ENCODE peak calls at places on chromosomes 2 and 18, in four cellular contexts. One of them, this sample, is unnamed.
A peak's percentile ranks its signal among the peaks of the same experiment; 100 is the strongest.

GRCh38 chr18:12599966-12600365 is 57.9 kb downstream of the SPIRE1 start:
- DNase-seq in upper lobe of right lung: no peak
- DNase-seq in SJCRH30: no peak
- DNase-seq in iPS DF 6.9: no peak
- DNase-seq in this sample: no peak

GRCh38 chr2:159959136-159959535 is 103.3 kb downstream of the PLA2R1 start:
- DNase-seq in upper lobe of right lung: no peak
- DNase-seq in SJCRH30: no peak
- DNase-seq in iPS DF 6.9: no peak
- DNase-seq in this sample: no peak

GRCh38 chr18:8843005-8843404 is 137.6 kb downstream of the MTCL1 start:
- DNase-seq in upper lobe of right lung: no peak
- DNase-seq in SJCRH30: no peak
- DNase-seq in iPS DF 6.9: no peak
- DNase-seq in this sample: no peak

GRCh38 chr2:20661028-20661980 is 5.6 kb upstream of the GDF7 start:
- DNase-seq in upper lobe of right lung: peak; percentile 72
- DNase-seq in SJCRH30: peak; percentile 93
- DNase-seq in iPS DF 6.9: no peak
- DNase-seq in this sample: peak; percentile 80

GRCh38 chr2:227509824-227510619 is 38.1 kb downstream of the AGFG1 start:
- DNase-seq in upper lobe of right lung: no peak
- DNase-seq in SJCRH30: peak; percentile 46
- DNase-seq in iPS DF 6.9: no peak
- DNase-seq in this sample: no peak

GRCh38 chr2:139374307-139374850 is 594.2 kb upstream of the NXPH2 start:
- DNase-seq in upper lobe of right lung: no peak
- DNase-seq in SJCRH30: no peak
- DNase-seq in iPS DF 6.9: no peak
- DNase-seq in this sample: no peak

GRCh38 chr2:108562274-108562673 is 28.0 kb downstream of the LIMS1 start:
- DNase-seq in upper lobe of right lung: no peak
- DNase-seq in SJCRH30: no peak
- DNase-seq in iPS DF 6.9: no peak
- DNase-seq in this sample: no peak

GRCh38 chr2:10369269-10370255 is 66.9 kb downstream of the HPCAL1 start:
- DNase-seq in upper lobe of right lung: peak; percentile 81
- DNase-seq in SJCRH30: no peak
- DNase-seq in iPS DF 6.9: no peak
- DNase-seq in this sample: no peak

GRCh38 chr2:100814453-100814852 is 5.5 kb upstream of the NPAS2 start:
- DNase-seq in upper lobe of right lung: no peak
- DNase-seq in SJCRH30: no peak
- DNase-seq in iPS DF 6.9: no peak
- DNase-seq in this sample: no peak

GRCh38 chr18:75115514-75115913 is 93.4 kb downstream of the PTGR3 start:
- DNase-seq in upper lobe of right lung: no peak
- DNase-seq in SJCRH30: peak; percentile 24
- DNase-seq in iPS DF 6.9: no peak
- DNase-seq in this sample: no peak

GRCh38 chr2:57450170-57450569 is 596.4 kb upstream of the VRK2 start:
- DNase-seq in upper lobe of right lung: no peak
- DNase-seq in SJCRH30: no peak
- DNase-seq in iPS DF 6.9: no peak
- DNase-seq in this sample: no peak

GRCh38 chr2:112048887-112049286 is 6.2 kb upstream of the TMEM87B start:
- DNase-seq in upper lobe of right lung: no peak
- DNase-seq in SJCRH30: peak; percentile 74
- DNase-seq in iPS DF 6.9: no peak
- DNase-seq in this sample: no peak

GRCh38 chr2:64914735-64915509 is 74.3 kb upstream of the SLC1A4 start:
- DNase-seq in upper lobe of right lung: no peak
- DNase-seq in SJCRH30: no peak
- DNase-seq in iPS DF 6.9: no peak
- DNase-seq in this sample: no peak

GRCh38 chr2:69945447-69945846 is 16.0 kb downstream of the ASPRV1 start:
- DNase-seq in upper lobe of right lung: peak; percentile 74
- DNase-seq in SJCRH30: no peak
- DNase-seq in iPS DF 6.9: no peak
- DNase-seq in this sample: no peak

GRCh38 chr2:231795525-231796327 is 9.5 kb downstream of the COPS7B start:
- DNase-seq in upper lobe of right lung: no peak
- DNase-seq in SJCRH30: peak; percentile 31
- DNase-seq in iPS DF 6.9: no peak
- DNase-seq in this sample: no peak

GRCh38 chr18:79615091-79615490 is 64.5 kb upstream of the CTDP1 start:
- DNase-seq in upper lobe of right lung: peak; percentile 36
- DNase-seq in SJCRH30: no peak
- DNase-seq in iPS DF 6.9: no peak
- DNase-seq in this sample: no peak

GRCh38 chr2:114008720-114009119 is 118.8 kb downstream of the ACTR3 start:
- DNase-seq in upper lobe of right lung: no peak
- DNase-seq in SJCRH30: no peak
- DNase-seq in iPS DF 6.9: no peak
- DNase-seq in this sample: no peak

GRCh38 chr2:26840937-26841610 is 6.9 kb upstream of the DPYSL5 start:
- DNase-seq in upper lobe of right lung: no peak
- DNase-seq in SJCRH30: no peak
- DNase-seq in iPS DF 6.9: no peak
- DNase-seq in this sample: no peak

GRCh38 chr2:29390131-29390530 is 274.9 kb downstream of the CLIP4 start:
- DNase-seq in upper lobe of right lung: no peak
- DNase-seq in SJCRH30: no peak
- DNase-seq in iPS DF 6.9: no peak
- DNase-seq in this sample: no peak

GRCh38 chr2:160306985-160307384 is 106.9 kb upstream of the ITGB6 start:
- DNase-seq in upper lobe of right lung: no peak
- DNase-seq in SJCRH30: no peak
- DNase-seq in iPS DF 6.9: no peak
- DNase-seq in this sample: no peak

GRCh38 chr2:183229386-183229785 is 105.1 kb downstream of the NUP35 start:
- DNase-seq in upper lobe of right lung: no peak
- DNase-seq in SJCRH30: no peak
- DNase-seq in iPS DF 6.9: no peak
- DNase-seq in this sample: no peak

GRCh38 chr2:48508461-48509124 is 21.4 kb upstream of the STON1 start:
- DNase-seq in upper lobe of right lung: no peak
- DNase-seq in SJCRH30: no peak
- DNase-seq in iPS DF 6.9: peak; percentile 50
- DNase-seq in this sample: peak; percentile 74

GRCh38 chr2:27566628-27567027 is 16.2 kb upstream of the ZNF512 start:
- DNase-seq in upper lobe of right lung: no peak
- DNase-seq in SJCRH30: no peak
- DNase-seq in iPS DF 6.9: no peak
- DNase-seq in this sample: no peak

GRCh38 chr2:149573760-149574159 is 13.8 kb downstream of the MMADHC start:
- DNase-seq in upper lobe of right lung: no peak
- DNase-seq in SJCRH30: peak; percentile 17
- DNase-seq in iPS DF 6.9: no peak
- DNase-seq in this sample: no peak

GRCh38 chr2:74149249-74149530 is 1.5 kb upstream of the BOLA3 start:
- DNase-seq in upper lobe of right lung: no peak
- DNase-seq in SJCRH30: no peak
- DNase-seq in iPS DF 6.9: no peak
- DNase-seq in this sample: no peak

GRCh38 chr2:10911291-10912075 is at the start of gene KCNF1:
- DNase-seq in upper lobe of right lung: peak; percentile 62
- DNase-seq in SJCRH30: peak; percentile 90
- DNase-seq in iPS DF 6.9: no peak
- DNase-seq in this sample: peak; percentile 58

GRCh38 chr18:46939337-46939963 is 22.0 kb downstream of the KATNAL2 start:
- DNase-seq in upper lobe of right lung: no peak
- DNase-seq in SJCRH30: peak; percentile 91
- DNase-seq in iPS DF 6.9: no peak
- DNase-seq in this sample: no peak

GRCh38 chr2:222353998-222354397 is 55.2 kb upstream of the PAX3 start:
- DNase-seq in upper lobe of right lung: no peak
- DNase-seq in SJCRH30: peak; percentile 79
- DNase-seq in iPS DF 6.9: no peak
- DNase-seq in this sample: no peak

GRCh38 chr2:229417906-229418305 is 146.8 kb upstream of the PID1 start:
- DNase-seq in upper lobe of right lung: no peak
- DNase-seq in SJCRH30: no peak
- DNase-seq in iPS DF 6.9: no peak
- DNase-seq in this sample: peak; percentile 44

GRCh38 chr2:33222309-33222708 is 254.1 kb upstream of the RASGRP3 start:
- DNase-seq in upper lobe of right lung: no peak
- DNase-seq in SJCRH30: no peak
- DNase-seq in iPS DF 6.9: no peak
- DNase-seq in this sample: no peak

GRCh38 chr2:86416126-86416525 is 25.0 kb upstream of the KDM3A start:
- DNase-seq in upper lobe of right lung: no peak
- DNase-seq in SJCRH30: no peak
- DNase-seq in iPS DF 6.9: no peak
- DNase-seq in this sample: no peak

GRCh38 chr2:107091163-107091864 is 205.3 kb upstream of the ST6GAL2 start:
- DNase-seq in upper lobe of right lung: no peak
- DNase-seq in SJCRH30: no peak
- DNase-seq in iPS DF 6.9: no peak
- DNase-seq in this sample: no peak

GRCh38 chr2:197255550-197255949 is 55.0 kb downstream of the ANKRD44 start:
- DNase-seq in upper lobe of right lung: peak; percentile 83
- DNase-seq in SJCRH30: no peak
- DNase-seq in iPS DF 6.9: no peak
- DNase-seq in this sample: no peak

GRCh38 chr18:58316943-58317342 is 272.9 kb downstream of the NEDD4L start:
- DNase-seq in upper lobe of right lung: no peak
- DNase-seq in SJCRH30: no peak
- DNase-seq in iPS DF 6.9: no peak
- DNase-seq in this sample: no peak

DNA sequence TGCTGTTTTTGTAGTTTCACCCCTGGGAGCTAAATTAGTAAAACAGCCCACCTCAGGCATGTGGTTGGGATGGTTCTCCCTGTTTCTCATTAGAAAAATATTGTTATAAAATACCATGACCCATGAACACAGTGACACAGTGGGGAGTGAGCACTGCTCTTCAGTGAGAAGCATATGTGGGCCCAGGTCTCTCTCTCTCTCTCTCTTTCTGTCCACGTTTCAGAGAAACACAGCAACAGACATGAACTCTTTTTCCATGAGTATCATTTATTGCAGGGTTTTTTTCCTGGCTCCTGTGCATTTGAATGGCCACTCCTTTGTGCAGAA is 41.3 kb downstream of the CYRIA start:
- DNase-seq in upper lobe of right lung: no peak
- DNase-seq in SJCRH30: no peak
- DNase-seq in iPS DF 6.9: no peak
- DNase-seq in this sample: no peak
- H3K4me1 ChIP-seq in upper lobe of right lung: peaks cover 71% of the 10 kb centered on the region
- H3K4me1 ChIP-seq in SJCRH30: peaks cover 78% of the 10 kb centered on the region
- H3K4me1 ChIP-seq in iPS DF 6.9: peaks cover 6% of the 10 kb centered on the region
- H3K4me1 ChIP-seq in this sample: peaks cover 4% of the 10 kb centered on the region

GRCh38 chr2:98484121-98484557 is 39.5 kb downstream of the INPP4A start:
- DNase-seq in upper lobe of right lung: no peak
- DNase-seq in SJCRH30: no peak
- DNase-seq in iPS DF 6.9: no peak
- DNase-seq in this sample: no peak
- H3K4me1 ChIP-seq in upper lobe of right lung: peaks cover 52% of the 10 kb centered on the region
- H3K4me1 ChIP-seq in SJCRH30: peaks cover 13% of the 10 kb centered on the region
- H3K4me1 ChIP-seq in iPS DF 6.9: peaks cover 9% of the 10 kb centered on the region
- H3K4me1 ChIP-seq in this sample: peaks cover 24% of the 10 kb centered on the region

GRCh38 chr2:45884126-45884525 is 232.7 kb downstream of the PRKCE start:
- DNase-seq in upper lobe of right lung: no peak
- DNase-seq in SJCRH30: no peak
- DNase-seq in iPS DF 6.9: no peak
- DNase-seq in this sample: no peak

GRCh38 chr2:45882707-45883106 is 231.2 kb downstream of the PRKCE start:
- DNase-seq in upper lobe of right lung: no peak
- DNase-seq in SJCRH30: no peak
- DNase-seq in iPS DF 6.9: no peak
- DNase-seq in this sample: no peak

GRCh38 chr2:45883601-45884000 is 232.1 kb downstream of the PRKCE start:
- DNase-seq in upper lobe of right lung: no peak
- DNase-seq in SJCRH30: no peak
- DNase-seq in iPS DF 6.9: no peak
- DNase-seq in this sample: no peak

GRCh38 chr2:45886229-45886663 is 234.8 kb downstream of the PRKCE start:
- DNase-seq in upper lobe of right lung: no peak
- DNase-seq in SJCRH30: no peak
- DNase-seq in iPS DF 6.9: no peak
- DNase-seq in this sample: no peak

DNA sequence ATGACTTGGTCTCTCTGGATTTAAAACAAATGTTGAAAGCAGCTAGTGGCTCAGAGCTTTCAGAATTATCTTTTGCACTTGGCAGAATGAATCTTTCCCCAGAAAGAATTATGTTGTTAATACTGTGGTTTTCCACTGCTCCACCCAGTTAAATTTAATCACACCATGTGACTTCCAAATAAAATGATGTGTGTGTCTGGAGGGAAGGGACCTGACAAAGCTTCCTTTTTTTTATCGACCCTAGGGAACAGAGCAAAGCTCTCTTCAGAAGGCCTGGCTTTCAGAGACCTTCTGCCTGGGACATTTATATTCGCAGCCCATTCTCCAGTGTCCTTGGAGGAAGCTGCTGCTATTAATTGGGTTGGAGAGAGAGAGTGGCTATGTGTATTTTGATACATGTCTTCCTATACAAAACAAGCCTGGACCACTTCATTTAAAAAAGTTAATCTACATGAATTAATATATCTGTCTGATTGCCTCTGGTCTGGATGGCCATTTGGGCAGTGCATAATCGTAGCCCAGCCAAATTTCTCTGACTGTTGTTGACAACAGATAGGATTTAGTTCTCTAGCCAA is 233.7 kb downstream of the PRKCE start:
- DNase-seq in upper lobe of right lung: no peak
- DNase-seq in SJCRH30: peak; percentile 44
- DNase-seq in iPS DF 6.9: no peak
- DNase-seq in this sample: no peak
- H3K4me1 ChIP-seq in upper lobe of right lung: peaks cover 78% of the 10 kb centered on the region
- H3K4me1 ChIP-seq in SJCRH30: peaks cover 24% of the 10 kb centered on the region
- H3K4me1 ChIP-seq in iPS DF 6.9: no peaks in the 10 kb centered on the region
- H3K4me1 ChIP-seq in this sample: peaks cover 3% of the 10 kb centered on the region

GRCh38 chr2:130390460-130391057 is 34.7 kb downstream of the PTPN18 start:
- DNase-seq in upper lobe of right lung: no peak
- DNase-seq in SJCRH30: peak; percentile 20
- DNase-seq in iPS DF 6.9: no peak
- DNase-seq in this sample: no peak
- H3K4me1 ChIP-seq in upper lobe of right lung: peaks cover 28% of the 10 kb centered on the region
- H3K4me1 ChIP-seq in SJCRH30: no peaks in the 10 kb centered on the region
- H3K4me1 ChIP-seq in iPS DF 6.9: no peaks in the 10 kb centered on the region
- H3K4me1 ChIP-seq in this sample: peaks cover 4% of the 10 kb centered on the region